ENCODE peak calls at places on chromosomes 2 and 18, in five cellular contexts. One of them, this sample, is unnamed.

GRCh38 chr2:219464286-219465032 is 29.8 kb downstream of the SPEG start:
- DNase-seq in Caki2: no peak
- DNase-seq in left lung: peak
- DNase-seq in epithelial cell of proximal tubule: no peak
- DNase-seq in Ammon's horn: no peak
- DNase-seq in this sample: no peak

GRCh38 chr2:102514061-102514785 is 41.2 kb downstream of the SLC9A4 start:
- DNase-seq in Caki2: peak
- DNase-seq in epithelial cell of proximal tubule: peak
- DNase-seq in left lung: no peak
- DNase-seq in Ammon's horn: no peak
- DNase-seq in this sample: peak

GRCh38 chr18:26919656-26920055 is 54.1 kb upstream of the AQP4 start:
- DNase-seq in Ammon's horn: no peak
- DNase-seq in epithelial cell of proximal tubule: peak
- DNase-seq in Caki2: peak
- DNase-seq in left lung: no peak
- DNase-seq in this sample: no peak

GRCh38 chr2:26740890-26741302 is 23.2 kb upstream of the SLC35F6 start:
- DNase-seq in Ammon's horn: no peak
- DNase-seq in Caki2: no peak
- DNase-seq in left lung: no peak
- DNase-seq in epithelial cell of proximal tubule: no peak
- DNase-seq in this sample: no peak

GRCh38 chr2:127604986-127605385 is 41.0 kb upstream of the GPR17 start:
- DNase-seq in epithelial cell of proximal tubule: no peak
- DNase-seq in Caki2: no peak
- DNase-seq in left lung: no peak
- DNase-seq in Ammon's horn: no peak
- DNase-seq in this sample: no peak

GRCh38 chr2:11824901-11825592 is 78.6 kb downstream of the LPIN1 start:
- DNase-seq in Ammon's horn: no peak
- DNase-seq in left lung: no peak
- DNase-seq in epithelial cell of proximal tubule: no peak
- DNase-seq in Caki2: no peak
- DNase-seq in this sample: no peak

GRCh38 chr2:39772086-39772811 is 6.8 kb downstream of the THUMPD2 start:
- DNase-seq in Ammon's horn: peak
- DNase-seq in left lung: no peak
- DNase-seq in epithelial cell of proximal tubule: peak
- DNase-seq in Caki2: no peak
- DNase-seq in this sample: no peak

GRCh38 chr2:239809391-239809790 is 215.8 kb downstream of the NDUFA10 start:
- DNase-seq in left lung: no peak
- DNase-seq in Ammon's horn: no peak
- DNase-seq in Caki2: no peak
- DNase-seq in epithelial cell of proximal tubule: no peak
- DNase-seq in this sample: no peak

GRCh38 chr2:148955798-148956197 is 80.8 kb downstream of the KIF5C start:
- DNase-seq in left lung: no peak
- DNase-seq in Caki2: no peak
- DNase-seq in epithelial cell of proximal tubule: no peak
- DNase-seq in Ammon's horn: no peak
- DNase-seq in this sample: no peak

GRCh38 chr2:33015421-33016142 is 68.8 kb downstream of the LTBP1 start:
- DNase-seq in epithelial cell of proximal tubule: peak
- DNase-seq in Caki2: peak
- DNase-seq in left lung: no peak
- DNase-seq in Ammon's horn: no peak
- DNase-seq in this sample: peak

GRCh38 chr18:63819780-63820179 is 44.6 kb downstream of the SERPINB7 start:
- DNase-seq in epithelial cell of proximal tubule: no peak
- DNase-seq in Caki2: no peak
- DNase-seq in Ammon's horn: no peak
- DNase-seq in left lung: no peak
- DNase-seq in this sample: no peak

GRCh38 chr2:207619764-207620203 is 5.4 kb downstream of the METTL21A start:
- DNase-seq in left lung: no peak
- DNase-seq in epithelial cell of proximal tubule: no peak
- DNase-seq in Ammon's horn: peak
- DNase-seq in Caki2: no peak
- DNase-seq in this sample: no peak

GRCh38 chr2:64023485-64024258 is 4.4 kb upstream of the VPS54 start:
- DNase-seq in epithelial cell of proximal tubule: no peak
- DNase-seq in left lung: no peak
- DNase-seq in Ammon's horn: no peak
- DNase-seq in Caki2: no peak
- DNase-seq in this sample: no peak

GRCh38 chr2:213086566-213086965 is 64.8 kb downstream of the IKZF2 start:
- DNase-seq in Ammon's horn: no peak
- DNase-seq in epithelial cell of proximal tubule: no peak
- DNase-seq in Caki2: no peak
- DNase-seq in left lung: no peak
- DNase-seq in this sample: no peak

GRCh38 chr18:21330122-21330701 is 88.2 kb downstream of the GREB1L start:
- DNase-seq in Ammon's horn: no peak
- DNase-seq in epithelial cell of proximal tubule: peak
- DNase-seq in Caki2: peak
- DNase-seq in left lung: no peak
- DNase-seq in this sample: peak

This sample was measured in H54.